ENCODE peak calls at places on chromosomes 12 and 14, in six cellular contexts. W is Panc1, T is BE2C, A is psoas muscle, U is H9, Y is left ventricle myocardium inferior. S is an unnamed sample.
A peak's percentile ranks its signal among the peaks of the same experiment; 100 is the strongest.

GRCh38 chr14:41607966-41608663 is 1.4 kb downstream of the LRFN5 start:
- DNase-seq in W (no peak), T (no peak), A (peak; percentile 21), U (peak; percentile 40), Y (no peak), S (no peak)

GRCh38 chr12:7832059-7832696 is 40.5 kb downstream of the SLC2A14 start:
- DNase-seq in W (peak; percentile 4), T (peak; percentile 40), A (no peak), U (peak; percentile 58), Y (no peak), S (no peak)

GRCh38 chr12:23898121-23898520 is 51.3 kb downstream of the SOX5 start:
- DNase-seq in W (no peak), T (no peak), A (no peak), U (no peak), Y (no peak), S (no peak)

GRCh38 chr14:22650960-22651521 is 6.9 kb upstream of the OR6J1 start:
- DNase-seq in W (no peak), T (no peak), A (no peak), U (no peak), Y (no peak), S (no peak)

GRCh38 chr14:88340357-88340756 is 17.3 kb upstream of the KCNK10 start:
- DNase-seq in W (no peak), T (no peak), A (no peak), U (no peak), Y (no peak), S (no peak)

GRCh38 chr12:110249105-110249504 is 31.9 kb upstream of the ATP2A2 start:
- DNase-seq in W (no peak), T (no peak), A (peak; percentile 37), U (peak; percentile 14), Y (no peak), S (no peak)

GRCh38 chr12:111446044-111446581 is 40.4 kb downstream of the SH2B3 start:
- DNase-seq in W (no peak), T (peak; percentile 68), A (no peak), U (peak; percentile 70), Y (no peak), S (no peak)

GRCh38 chr12:104360988-104361707 is 57.6 kb downstream of the EID3 start:
- DNase-seq in W (no peak), T (no peak), A (no peak), U (no peak), Y (no peak), S (no peak)

GRCh38 chr14:52918486-52918885 is 32.4 kb downstream of the FERMT2 start:
- DNase-seq in W (peak; percentile 78), T (no peak), A (no peak), U (no peak), Y (no peak), S (no peak)

GRCh38 chr12:132355742-132356681 is 26.6 kb upstream of the GALNT9 start:
- DNase-seq in W (no peak), T (no peak), A (peak; percentile 0), U (no peak), Y (no peak), S (peak; percentile 43)

GRCh38 chr14:95037273-95037672 is 120.1 kb downstream of the DICER1 start:
- DNase-seq in W (no peak), T (no peak), A (no peak), U (no peak), Y (no peak), S (peak; percentile 34)

GRCh38 chr12:24603371-24603770 is 345.5 kb downstream of the BCAT1 start:
- DNase-seq in W (no peak), T (no peak), A (no peak), U (no peak), Y (no peak), S (no peak)

GRCh38 chr12:52801773-52802172 is 5.9 kb upstream of the KRT3 start:
- DNase-seq in W (no peak), T (no peak), A (no peak), U (no peak), Y (no peak), S (peak; percentile 20)

DNA sequence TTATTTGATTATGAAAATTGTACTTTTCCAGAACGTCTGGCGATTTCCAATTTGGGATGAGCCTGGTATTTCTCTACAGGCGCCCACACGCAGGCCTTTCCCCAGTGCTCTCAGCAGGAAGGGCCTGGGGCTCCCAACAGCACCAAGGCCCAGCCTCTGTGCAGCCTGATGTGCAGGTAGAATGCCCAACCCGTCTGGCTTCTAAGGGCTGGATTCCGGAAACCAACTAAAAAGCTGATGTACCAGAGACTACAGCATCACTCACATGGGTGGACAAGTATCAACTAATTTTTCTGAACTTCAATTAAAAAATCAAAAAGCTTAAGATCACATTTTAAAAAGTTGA is 25.8 kb downstream of the CDC42BPB start:
- DNase-seq in W (no peak), T (peak; percentile 55), A (no peak), U (no peak), Y (no peak), S (no peak)
- H3K4me1 ChIP-seq in W (peaks cover 52% of the 10 kb centered on the region), T (peaks cover 9% of the 10 kb centered on the region), A (peaks cover 18% of the 10 kb centered on the region), U (no peaks in the 10 kb centered on the region), Y (peaks cover 39% of the 10 kb centered on the region), S (peaks cover 7% of the 10 kb centered on the region)

DNA sequence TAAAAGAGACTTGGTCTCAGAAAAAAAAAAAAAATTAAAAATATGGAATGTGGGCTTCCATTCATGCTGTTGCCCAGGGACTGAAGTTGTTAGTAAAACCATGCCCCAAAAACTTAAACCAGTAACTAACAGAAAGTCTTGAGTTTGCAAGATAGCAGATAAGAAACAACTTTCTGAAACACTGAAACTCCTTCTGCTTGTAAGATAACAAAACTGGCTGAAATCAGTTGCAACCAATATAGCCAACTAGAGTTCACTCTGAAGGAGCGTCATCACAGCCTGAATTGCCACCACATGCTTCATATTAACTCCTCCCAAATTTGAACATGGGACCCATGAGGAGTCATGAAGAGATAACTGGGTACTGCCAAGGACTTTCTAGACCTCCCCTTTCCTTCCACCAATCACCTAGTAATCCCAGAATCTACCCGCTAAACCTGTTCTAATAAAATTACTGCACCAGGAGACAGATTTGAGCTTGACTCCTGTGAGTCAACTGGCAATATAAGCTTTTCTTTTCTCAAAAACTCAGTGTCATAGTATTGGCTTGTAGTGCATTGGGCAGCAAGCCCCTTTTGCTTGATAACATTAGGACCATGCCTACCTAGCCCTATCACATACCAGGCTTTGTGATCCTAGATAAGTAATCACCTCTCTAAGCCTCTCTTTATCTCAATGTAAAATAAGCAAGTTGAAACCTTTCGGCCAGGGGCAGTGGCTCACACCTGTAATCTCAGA is 53.6 kb downstream of the R3HDM2 start:
- DNase-seq in W (no peak), T (no peak), A (no peak), U (no peak), Y (no peak), S (no peak)
- TF ChIP-seq CTCF in W (no peak), T (no peak), A (no peak), U (no peak), Y (no peak), S (no peak)

GRCh38 chr14:105072892-105073719 is 7.9 kb upstream of the GPR132 start:
- DNase-seq in W (no peak), T (no peak), A (no peak), U (peak; percentile 22), Y (no peak), S (no peak)
- H3K4me1 ChIP-seq in W (no peaks in the 10 kb centered on the region), T (peaks cover 6% of the 10 kb centered on the region), A (no peaks in the 10 kb centered on the region), U (no peaks in the 10 kb centered on the region), Y (peaks cover 29% of the 10 kb centered on the region), S (peaks cover 23% of the 10 kb centered on the region)

GRCh38 chr14:64465208-64465821 is at the start of gene AKAP5:
- DNase-seq in W (no peak), T (peak; percentile 90), A (peak; percentile 41), U (peak; percentile 90), Y (peak; percentile 50), S (peak; percentile 80)
- TF ChIP-seq CTCF in W (peak; percentile 7), T (no peak), A (no peak), U (no peak), Y (no peak), S (no peak)

DNA sequence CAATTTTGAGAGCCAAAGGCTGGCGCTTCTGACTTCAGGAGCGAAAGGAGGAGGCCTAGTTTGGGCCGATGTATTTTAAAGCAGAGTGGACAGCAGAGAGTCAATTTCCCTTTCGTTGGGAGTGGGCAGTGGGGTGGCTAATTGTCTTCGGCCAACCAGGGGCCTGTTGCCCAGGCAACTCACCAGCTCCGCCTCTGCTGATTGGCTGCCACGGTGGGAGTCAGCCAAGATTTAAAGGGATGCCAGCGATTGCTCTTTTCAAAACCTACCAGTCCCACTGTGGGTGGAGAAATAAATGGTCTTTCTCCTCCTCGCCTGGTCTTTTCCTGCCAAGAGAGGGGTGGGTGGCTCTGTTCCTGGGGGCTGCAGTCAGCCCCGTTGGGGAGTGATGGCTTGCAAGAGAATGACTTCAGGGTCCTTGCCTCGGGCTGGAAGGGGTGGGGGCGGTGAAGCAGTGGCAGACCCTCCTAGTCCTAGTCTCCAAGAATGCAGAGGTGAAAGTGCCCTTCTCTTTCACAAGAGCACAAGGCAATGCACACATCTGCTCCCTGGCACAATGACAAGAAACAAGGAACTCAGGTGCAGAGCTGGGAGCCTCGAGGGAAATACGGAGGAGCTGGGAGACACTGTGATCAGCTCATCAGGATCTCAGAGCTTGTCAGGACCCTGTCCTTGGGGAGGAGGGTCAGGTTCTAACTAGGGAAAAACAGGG is 37.7 kb downstream of the RASAL1 start:
- DNase-seq in W (no peak), T (peak; percentile 62), A (no peak), U (peak; percentile 82), Y (peak; percentile 60), S (no peak)
- H3K4me1 ChIP-seq in W (peaks cover 3% of the 10 kb centered on the region), T (peaks cover 5% of the 10 kb centered on the region), A (no peaks in the 10 kb centered on the region), U (no peaks in the 10 kb centered on the region), Y (peaks cover 10% of the 10 kb centered on the region), S (peaks cover 4% of the 10 kb centered on the region)

S was measured in upper lobe of right lung.